ENCODE peak calls at places on chromosomes 4 and X, in four cellular contexts. One of them, this sample, is unnamed.

GRCh38 chrX:31331928-31332327 is 260.1 kb upstream of the FTHL17 start:
- DNase-seq in endothelial cell: no peak
- DNase-seq in A172: no peak
- DNase-seq in amniotic stem cell: no peak
- DNase-seq in this sample: no peak

GRCh38 chrX:14641681-14642655 is 112.6 kb downstream of the GLRA2 start:
- DNase-seq in endothelial cell: no peak
- DNase-seq in A172: no peak
- DNase-seq in amniotic stem cell: no peak
- DNase-seq in this sample: no peak

GRCh38 chr4:6192245-6192644 is 8.1 kb downstream of the JAKMIP1 start:
- DNase-seq in amniotic stem cell: no peak
- DNase-seq in A172: peak
- DNase-seq in endothelial cell: no peak
- DNase-seq in this sample: no peak

GRCh38 chr4:10640535-10641159 is 43.9 kb downstream of the CLNK start:
- DNase-seq in endothelial cell: no peak
- DNase-seq in A172: no peak
- DNase-seq in amniotic stem cell: no peak
- DNase-seq in this sample: no peak

GRCh38 chrX:154471870-154472684 is 7.0 kb downstream of the LAGE3 start:
- DNase-seq in endothelial cell: no peak
- DNase-seq in amniotic stem cell: no peak
- DNase-seq in A172: no peak
- DNase-seq in this sample: no peak

GRCh38 chr4:73919691-73920090 is 50.5 kb downstream of the CXCL1 start:
- DNase-seq in amniotic stem cell: no peak
- DNase-seq in A172: no peak
- DNase-seq in endothelial cell: no peak
- DNase-seq in this sample: no peak

GRCh38 chrX:151982217-151982616 is 7.7 kb upstream of the GABRE start:
- DNase-seq in amniotic stem cell: no peak
- DNase-seq in A172: peak
- DNase-seq in endothelial cell: no peak
- DNase-seq in this sample: peak

GRCh38 chrX:65463550-65463949 is 71.0 kb downstream of the LAS1L start:
- DNase-seq in A172: peak
- DNase-seq in amniotic stem cell: no peak
- DNase-seq in endothelial cell: no peak
- DNase-seq in this sample: peak

GRCh38 chrX:52359614-52360232 is 9.1 kb upstream of the XAGE2 start:
- DNase-seq in endothelial cell: no peak
- DNase-seq in amniotic stem cell: no peak
- DNase-seq in A172: no peak
- DNase-seq in this sample: no peak

GRCh38 chrX:105822138-105823091 is at the start of gene NRK:
- DNase-seq in endothelial cell: no peak
- DNase-seq in A172: no peak
- DNase-seq in amniotic stem cell: no peak
- DNase-seq in this sample: no peak

GRCh38 chr4:1011022-1011694 is at the start of gene FGFRL1:
- DNase-seq in A172: peak
- DNase-seq in endothelial cell: peak
- DNase-seq in amniotic stem cell: peak
- DNase-seq in this sample: no peak

GRCh38 chrX:47831788-47832187 is 4.9 kb upstream of the ZNF81 start:
- DNase-seq in amniotic stem cell: no peak
- DNase-seq in endothelial cell: peak
- DNase-seq in A172: peak
- DNase-seq in this sample: no peak

GRCh38 chr4:93828332-93828829 is at the start of gene ATOH1:
- DNase-seq in endothelial cell: peak
- DNase-seq in amniotic stem cell: no peak
- DNase-seq in A172: no peak
- DNase-seq in this sample: no peak

GRCh38 chr4:72112514-72113156 is 80.8 kb downstream of the NPFFR2 start:
- DNase-seq in amniotic stem cell: peak
- DNase-seq in A172: peak
- DNase-seq in endothelial cell: no peak
- DNase-seq in this sample: no peak

GRCh38 chrX:45400380-45400779 is 199.7 kb upstream of the DIPK2B start:
- DNase-seq in endothelial cell: no peak
- DNase-seq in A172: no peak
- DNase-seq in amniotic stem cell: no peak
- DNase-seq in this sample: no peak

GRCh38 chr4:128290526-128290925 is 2.9 kb upstream of the PGRMC2 start:
- DNase-seq in A172: no peak
- DNase-seq in amniotic stem cell: no peak
- DNase-seq in endothelial cell: no peak
- DNase-seq in this sample: no peak

GRCh38 chr4:107740950-107741701 is 21.1 kb upstream of the PAPSS1 start:
- DNase-seq in endothelial cell: no peak
- DNase-seq in amniotic stem cell: no peak
- DNase-seq in A172: no peak
- DNase-seq in this sample: peak

GRCh38 chrX:68431836-68432235 is 1.5 kb downstream of the OPHN1 start:
- DNase-seq in amniotic stem cell: no peak
- DNase-seq in A172: no peak
- DNase-seq in endothelial cell: no peak
- DNase-seq in this sample: no peak

GRCh38 chr4:965048-965765 is 8.2 kb downstream of the DGKQ start:
- DNase-seq in endothelial cell: no peak
- DNase-seq in A172: no peak
- DNase-seq in amniotic stem cell: no peak
- DNase-seq in this sample: no peak

GRCh38 chrX:101191217-101191750 is 28.3 kb upstream of the DRP2 start:
- DNase-seq in endothelial cell: peak
- DNase-seq in amniotic stem cell: no peak
- DNase-seq in A172: no peak
- DNase-seq in this sample: no peak

GRCh38 chr4:111040904-111041303 is 418.0 kb upstream of the PITX2 start:
- DNase-seq in A172: no peak
- DNase-seq in amniotic stem cell: no peak
- DNase-seq in endothelial cell: no peak
- DNase-seq in this sample: no peak

GRCh38 chr4:157576671-157577070 is 356.1 kb downstream of the GRIA2 start:
- DNase-seq in endothelial cell: no peak
- DNase-seq in amniotic stem cell: no peak
- DNase-seq in A172: no peak
- DNase-seq in this sample: no peak

GRCh38 chr4:32140636-32141035 is 1420.5 kb downstream of the PCDH7 start:
- DNase-seq in amniotic stem cell: peak
- DNase-seq in A172: peak
- DNase-seq in endothelial cell: no peak
- DNase-seq in this sample: peak

GRCh38 chr4:140557831-140558435 is 10.8 kb downstream of the UCP1 start:
- DNase-seq in A172: no peak
- DNase-seq in amniotic stem cell: no peak
- DNase-seq in endothelial cell: no peak
- DNase-seq in this sample: no peak

GRCh38 chr4:121195649-121196048 is 31.5 kb upstream of the TNIP3 start:
- DNase-seq in amniotic stem cell: no peak
- DNase-seq in endothelial cell: no peak
- DNase-seq in A172: no peak
- DNase-seq in this sample: no peak

GRCh38 chr4:122803788-122804208 is 22.8 kb upstream of the FGF2 start:
- DNase-seq in amniotic stem cell: no peak
- DNase-seq in endothelial cell: peak
- DNase-seq in A172: no peak
- DNase-seq in this sample: no peak

GRCh38 chrX:47497274-47497673 is 14.3 kb upstream of the ZNF41 start:
- DNase-seq in A172: peak
- DNase-seq in endothelial cell: no peak
- DNase-seq in amniotic stem cell: no peak
- DNase-seq in this sample: no peak

GRCh38 chr4:113759696-113760093 is 1.8 kb downstream of the CAMK2D start:
- DNase-seq in A172: peak
- DNase-seq in endothelial cell: no peak
- DNase-seq in amniotic stem cell: no peak
- DNase-seq in this sample: no peak